ENCODE peak calls at places on chromosomes 5 and 9, in ten cellular contexts. C is activated CD4-positive, CD25-positive, alpha-beta regulatory T cell; E is neuronal stem cell; X is renal cortical epithelial cell; S is psoas muscle; R is Calu3; G is T-helper 1 cell; L is brain pericyte; W is lower leg skin; P is Kasumi-1. M is an unnamed sample.
A peak's percentile ranks its signal among the peaks of the same experiment; 100 is the strongest.

GRCh38 chr5:144219869-144220268 is 49.2 kb downstream of the KCTD16 start:
- DNase-seq in C (no peak), E (no peak), X (peak; percentile 11), S (no peak), R (no peak), G (no peak), L (no peak), W (no peak), P (no peak), M (no peak)

GRCh38 chr5:173671121-173671949 is 54.9 kb upstream of the BOD1 start:
- DNase-seq in C (no peak), E (no peak), X (no peak), S (peak; percentile 84), R (no peak), G (no peak), L (no peak), W (peak; percentile 59), P (no peak), M (no peak)

GRCh38 chr9:114259800-114260523 is 62.9 kb upstream of the ORM1 start:
- DNase-seq in C (no peak), E (no peak), X (no peak), S (no peak), R (no peak), G (no peak), L (no peak), W (no peak), P (no peak), M (no peak)

GRCh38 chr5:164869325-164869724 is 1363.9 kb downstream of the MAT2B start:
- DNase-seq in C (no peak), E (no peak), X (no peak), S (no peak), R (no peak), G (no peak), L (no peak), W (no peak), P (no peak), M (no peak)

GRCh38 chr9:70043689-70044449 is at the start of gene MAMDC2:
- DNase-seq in C (no peak), E (peak; percentile 62), X (no peak), S (peak; percentile 72), R (peak; percentile 14), G (no peak), L (no peak), W (peak; percentile 56), P (no peak), M (no peak)

GRCh38 chr9:109574061-109574882 is 76.2 kb upstream of the PTPN3 start:
- DNase-seq in C (no peak), E (peak; percentile 39), X (peak; percentile 71), S (no peak), R (peak; percentile 55), G (no peak), L (peak; percentile 10), W (no peak), P (peak; percentile 56), M (peak; percentile 58)

GRCh38 chr9:5263568-5264218 is 32.5 kb downstream of the INSL4 start:
- DNase-seq in C (no peak), E (no peak), X (peak; percentile 49), S (no peak), R (peak; percentile 7), G (no peak), L (no peak), W (no peak), P (peak; percentile 4), M (peak; percentile 29)

GRCh38 chr5:159800131-159800830 is 116.0 kb upstream of the ADRA1B start:
- DNase-seq in C (no peak), E (no peak), X (peak; percentile 77), S (no peak), R (no peak), G (no peak), L (no peak), W (no peak), P (no peak), M (no peak)

GRCh38 chr5:160021818-160022446 is 13.0 kb downstream of the TTC1 start:
- DNase-seq in C (no peak), E (peak; percentile 56), X (peak; percentile 57), S (no peak), R (peak; percentile 73), G (peak; percentile 29), L (no peak), W (peak; percentile 71), P (peak; percentile 82), M (peak; percentile 74)

GRCh38 chr9:4832786-4833579 is 40.2 kb downstream of the RCL1 start:
- DNase-seq in C (no peak), E (no peak), X (peak; percentile 100), S (no peak), R (peak; percentile 10), G (no peak), L (peak; percentile 81), W (no peak), P (no peak), M (peak; percentile 67)

GRCh38 chr9:131585375-131585774 is 40.1 kb downstream of the PRRT1B start:
- DNase-seq in C (no peak), E (no peak), X (no peak), S (no peak), R (no peak), G (peak; percentile 28), L (no peak), W (no peak), P (peak; percentile 94), M (no peak)